ENCODE peak calls at places on chromosome 21, in nine cellular contexts. B is adrenal gland, G is bronchial epithelial cell, U is IMR-90, P is Peyer's patch, K is astrocyte of the cerebellum, Y is psoas muscle, H is lung, Z is tibial nerve. W is an unnamed sample.

GRCh38 chr21:43726686-43727570 is 8.0 kb downstream of the PDXK start:
- DNase-seq in B (peak), U (no peak), H (no peak), Y (peak), P (no peak), G (no peak), K (no peak), Z (no peak), W (no peak)

GRCh38 chr21:29256125-29256895 is 42.4 kb upstream of the BACH1 start:
- DNase-seq in K (no peak), Z (no peak), U (no peak), H (no peak), P (no peak), G (peak), Y (no peak), B (no peak), W (no peak)

GRCh38 chr21:30329203-30329868 is 8.2 kb downstream of the KRTAP27-1 start:
- DNase-seq in B (no peak), U (no peak), K (peak), G (peak), H (no peak), Z (no peak), Y (no peak), P (no peak), W (no peak)

GRCh38 chr21:29271927-29272333 is 26.8 kb upstream of the BACH1 start:
- DNase-seq in Z (no peak), H (no peak), Y (no peak), K (no peak), U (no peak), P (no peak), G (no peak), B (no peak), W (peak)

GRCh38 chr21:44317241-44317782 is 17.5 kb downstream of the PFKL start:
- DNase-seq in Y (no peak), H (no peak), Z (no peak), U (no peak), K (no peak), B (no peak), G (no peak), P (no peak), W (no peak)

GRCh38 chr21:27094182-27094948 is 127.5 kb upstream of the ADAMTS5 start:
- DNase-seq in Z (no peak), B (no peak), P (no peak), H (no peak), Y (no peak), K (no peak), U (no peak), G (no peak), W (peak)

GRCh38 chr21:35203093-35204021 is 154.3 kb upstream of the RUNX1 start:
- DNase-seq in K (no peak), B (no peak), Y (peak), H (no peak), Z (no peak), U (peak), P (no peak), G (no peak), W (no peak)

GRCh38 chr21:15679630-15680029 is 50.2 kb upstream of the USP25 start:
- DNase-seq in Z (no peak), U (no peak), B (no peak), H (no peak), K (no peak), Y (no peak), G (no peak), P (no peak), W (no peak)

GRCh38 chr21:20276954-20277353 is 721.3 kb upstream of the NCAM2 start:
- DNase-seq in P (no peak), G (no peak), Z (no peak), B (no peak), K (no peak), H (no peak), Y (no peak), U (no peak), W (no peak)

GRCh38 chr21:16198546-16198945 is 468.8 kb downstream of the USP25 start:
- DNase-seq in H (no peak), K (no peak), Y (no peak), U (no peak), Z (no peak), P (no peak), B (no peak), G (no peak), W (no peak)

GRCh38 chr21:19120591-19120990 is 717.0 kb upstream of the TMPRSS15 start:
- DNase-seq in Y (no peak), B (no peak), G (no peak), Z (no peak), K (no peak), H (no peak), P (no peak), U (no peak), W (no peak)

GRCh38 chr21:36710729-36711048 is 11.8 kb downstream of the SIM2 start:
- DNase-seq in K (no peak), H (no peak), P (no peak), U (no peak), Y (no peak), B (no peak), G (no peak), Z (no peak), W (no peak)

GRCh38 chr21:36709030-36709867 is 10.3 kb downstream of the SIM2 start:
- DNase-seq in K (no peak), G (no peak), H (no peak), U (no peak), Z (no peak), P (no peak), B (no peak), Y (no peak), W (no peak)

GRCh38 chr21:36708512-36709029 is 9.7 kb downstream of the SIM2 start:
- DNase-seq in K (no peak), U (no peak), B (no peak), P (no peak), Z (no peak), G (no peak), H (no peak), Y (no peak), W (no peak)

GRCh38 chr21:36707763-36708511 is 9.0 kb downstream of the SIM2 start:
- DNase-seq in Z (no peak), P (no peak), G (no peak), H (no peak), K (no peak), B (no peak), Y (no peak), U (no peak), W (no peak)

GRCh38 chr21:36709868-36710728 is 11.2 kb downstream of the SIM2 start:
- DNase-seq in K (no peak), P (no peak), Y (no peak), Z (no peak), B (no peak), H (no peak), U (no peak), G (no peak), W (no peak)
- H3K4me3 ChIP-seq in K (no peak), P (peak), Y (no peak), Z (no peak), B (no peak), H (no peak), U (no peak), G (no peak), W (no peak)

DNA sequence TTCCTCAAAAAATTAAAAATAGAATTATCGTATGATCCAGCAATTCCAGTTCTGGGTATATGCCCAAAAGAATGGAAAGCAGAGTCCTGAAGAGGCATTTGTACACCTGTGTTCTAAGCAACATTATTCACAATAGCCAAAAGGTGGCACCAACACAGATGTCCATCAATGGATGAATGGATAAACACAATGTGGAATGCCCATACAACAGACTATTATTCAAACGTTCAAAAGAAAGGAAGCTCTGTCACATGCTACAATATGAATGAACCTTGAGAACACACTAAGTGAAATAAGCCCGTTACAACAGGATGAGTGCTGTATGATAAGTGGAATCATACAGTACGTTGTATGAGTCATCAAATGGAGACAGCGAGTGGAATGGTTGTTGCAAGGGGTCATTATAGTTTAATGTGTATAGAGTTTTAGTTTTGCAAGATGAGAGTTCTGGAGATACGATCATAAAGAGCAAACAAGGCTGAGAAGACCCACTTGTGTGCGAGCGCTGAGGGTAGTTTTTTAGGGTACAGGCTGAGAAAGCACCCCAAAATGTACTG is 80.1 kb downstream of the SH3BGR start:
- DNase-seq in P (no peak), K (no peak), B (no peak), G (no peak), U (no peak), Z (no peak), Y (no peak), H (no peak), W (no peak)
- TF ChIP-seq CTCF in P (no peak), K (no peak), B (no peak), G (no peak), U (no peak), Z (no peak), Y (no peak), H (no peak), W (no peak)

DNA sequence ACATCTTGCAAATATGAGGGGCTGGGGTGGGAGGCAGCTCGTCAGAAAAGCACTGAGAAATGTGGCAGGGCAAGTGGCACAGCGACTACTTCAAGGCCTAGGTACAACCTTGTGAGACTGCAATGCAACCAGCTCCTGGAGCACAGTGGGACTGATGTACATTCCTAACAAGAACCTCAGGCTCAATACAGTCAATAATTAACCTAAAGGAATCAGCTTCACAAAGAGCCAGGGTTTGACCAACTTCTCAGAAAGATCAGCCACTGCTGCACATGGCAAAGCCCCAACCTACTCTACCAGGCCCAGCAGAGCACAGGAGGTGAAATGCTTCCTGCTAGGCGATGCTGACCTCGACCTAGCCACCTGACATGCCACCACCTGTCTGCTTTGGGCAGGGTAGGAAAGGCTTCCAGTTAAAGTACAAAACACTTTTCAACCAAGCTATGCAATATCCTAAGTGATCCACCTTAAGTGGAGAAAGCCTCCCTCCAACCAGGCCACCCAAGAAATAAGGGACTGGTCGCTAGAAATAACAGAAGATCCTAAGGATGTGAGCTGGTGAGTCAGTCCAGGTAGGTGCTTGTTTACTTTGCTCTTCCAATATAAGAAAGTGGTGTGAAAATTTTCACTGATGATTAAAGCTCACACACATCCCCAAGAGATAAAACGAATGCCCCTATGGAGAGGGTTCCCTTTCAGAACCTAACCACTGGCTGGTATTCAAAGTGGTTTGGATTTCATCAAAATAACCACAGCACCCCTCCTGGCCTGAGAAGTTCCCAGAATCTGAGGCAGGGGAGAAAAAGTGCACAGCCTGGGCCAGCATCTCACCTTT is 2.1 kb downstream of the RIPK4 start:
- DNase-seq in B (no peak), U (no peak), K (no peak), Z (no peak), Y (no peak), H (no peak), G (peak), P (peak), W (no peak)
- H3K4me3 ChIP-seq in B (no peak), U (no peak), K (no peak), Z (no peak), Y (no peak), H (no peak), G (peak), P (peak), W (no peak)

GRCh38 chr21:45556302-45556644 is 14.0 kb upstream of the SLC19A1 start:
- DNase-seq in K (no peak), Z (no peak), B (no peak), G (no peak), U (no peak), P (no peak), Y (no peak), H (no peak), W (no peak)
- TF ChIP-seq CTCF in K (peak), Z (no peak), B (no peak), G (no peak), U (no peak), P (no peak), Y (no peak), H (no peak), W (no peak)

GRCh38 chr21:31363720-31364119 is 19.7 kb upstream of the TIAM1 start:
- DNase-seq in K (no peak), H (no peak), B (no peak), Y (no peak), Z (no peak), G (no peak), P (no peak), U (no peak), W (no peak)
- H3K4me3 ChIP-seq in K (no peak), H (no peak), B (no peak), Y (no peak), Z (no peak), G (no peak), P (no peak), U (no peak), W (no peak)